ENCODE peak calls at places on chromosomes 7 and 10, in nine cellular contexts. P is HT-29; H is MV-4-11; S is activated naive CD8-positive, alpha-beta T cell treated with anti-CD3 and anti-CD28 coated beads, Interleukin-2, amount 50 U/mL, for 24 hours; K is activated CD4-positive, CD25-positive, alpha-beta regulatory T cell treated with anti-CD3 and anti-CD28 coated beads, Interleukin-2, amount 50 U/mL, for 16 hours; A is dorsolateral prefrontal cortex; F is stimulated activated CD4-positive, alpha-beta T cell treated with anti-CD3 and anti-CD28 coated beads, Interleukin-4, amount 100 ng/mL, for 24 hours; I is GM13976; D is thoracic aorta. X is an unnamed sample.

GRCh38 chr7:40418445-40418844 is 283.6 kb downstream of the SUGCT start:
- DNase-seq in A (no peak), F (no peak), K (no peak), P (no peak), H (no peak), I (no peak), S (no peak), D (no peak), X (no peak)

GRCh38 chr10:72808001-72808400 is 85.5 kb upstream of the OIT3 start:
- DNase-seq in K (no peak), F (no peak), S (no peak), I (no peak), A (no peak), D (no peak), P (no peak), H (no peak), X (no peak)

GRCh38 chr10:271201-271600 is 135.9 kb downstream of the ZMYND11 start:
- DNase-seq in K (no peak), I (no peak), D (no peak), H (no peak), S (no peak), A (no peak), F (no peak), P (no peak), X (no peak)

GRCh38 chr7:1977059-1977875 is 255.5 kb downstream of the MAD1L1 start:
- DNase-seq in D (no peak), F (no peak), A (no peak), I (no peak), K (no peak), P (no peak), H (no peak), S (no peak), X (no peak)

GRCh38 chr7:30971840-30972563 is 8.2 kb downstream of the GHRHR start:
- DNase-seq in D (no peak), H (no peak), S (no peak), I (peak; percentile 2), F (peak; percentile 1), K (no peak), A (no peak), P (no peak), X (peak; percentile 32)

GRCh38 chr7:8724080-8724718 is 290.8 kb downstream of the NXPH1 start:
- DNase-seq in P (peak; percentile 71), A (peak; percentile 27), S (peak; percentile 16), I (peak; percentile 59), K (no peak), D (no peak), H (peak; percentile 38), F (no peak), X (no peak)

GRCh38 chr10:130485241-130485957 is 349.2 kb downstream of the GLRX3 start:
- DNase-seq in S (no peak), I (no peak), F (no peak), P (no peak), D (no peak), K (no peak), A (no peak), H (no peak), X (peak; percentile 72)

GRCh38 chr10:33134011-33134751 is 176.2 kb upstream of the ITGB1 start:
- DNase-seq in P (peak; percentile 84), F (peak; percentile 87), I (no peak), S (peak; percentile 68), A (no peak), K (peak; percentile 71), D (peak; percentile 59), H (peak; percentile 22), X (peak; percentile 70)

GRCh38 chr10:109178576-109178975 is 744.7 kb downstream of the XPNPEP1 start:
- DNase-seq in D (no peak), K (no peak), P (no peak), S (no peak), A (no peak), H (no peak), I (no peak), F (no peak), X (no peak)

GRCh38 chr7:142508251-142508650 is 241.0 kb upstream of the PRSS1 start:
- DNase-seq in F (no peak), S (no peak), A (no peak), P (peak; percentile 94), I (no peak), D (no peak), H (no peak), K (no peak), X (no peak)

X was measured in lower leg skin.